ENCODE peak calls at places on chromosomes 13 and 19, in seven cellular contexts. One of them, this sample, is unnamed.

GRCh38 chr13:45718063-45718462 is 15.9 kb downstream of the CBY2 start:
- DNase-seq in AG09309: no peak
- DNase-seq in AG08396: peak
- DNase-seq in ACHN: peak
- DNase-seq in Right ventricle myocardium superior: no peak
- DNase-seq in MG63: no peak
- DNase-seq in NCI-H1417: peak
- DNase-seq in this sample: no peak

GRCh38 chr13:110028838-110029621 is 242.6 kb upstream of the IRS2 start:
- DNase-seq in AG08396: no peak
- DNase-seq in MG63: no peak
- DNase-seq in Right ventricle myocardium superior: no peak
- DNase-seq in NCI-H1417: no peak
- DNase-seq in ACHN: no peak
- DNase-seq in AG09309: no peak
- DNase-seq in this sample: no peak

GRCh38 chr13:113903361-113903760 is 39.5 kb upstream of the GAS6 start:
- DNase-seq in MG63: peak
- DNase-seq in NCI-H1417: no peak
- DNase-seq in Right ventricle myocardium superior: no peak
- DNase-seq in AG09309: no peak
- DNase-seq in ACHN: no peak
- DNase-seq in AG08396: peak
- DNase-seq in this sample: peak

GRCh38 chr19:33624586-33625153 is 2.9 kb downstream of the CHST8 start:
- DNase-seq in NCI-H1417: no peak
- DNase-seq in MG63: no peak
- DNase-seq in AG09309: no peak
- DNase-seq in ACHN: no peak
- DNase-seq in AG08396: no peak
- DNase-seq in Right ventricle myocardium superior: no peak
- DNase-seq in this sample: peak

GRCh38 chr19:29517946-29518345 is 7.8 kb upstream of the VSTM2B start:
- DNase-seq in AG08396: no peak
- DNase-seq in Right ventricle myocardium superior: peak
- DNase-seq in ACHN: no peak
- DNase-seq in NCI-H1417: no peak
- DNase-seq in MG63: no peak
- DNase-seq in AG09309: no peak
- DNase-seq in this sample: peak

GRCh38 chr13:37011002-37011401 is 10.4 kb downstream of the EXOSC8 start:
- DNase-seq in AG08396: no peak
- DNase-seq in AG09309: no peak
- DNase-seq in Right ventricle myocardium superior: no peak
- DNase-seq in NCI-H1417: no peak
- DNase-seq in ACHN: no peak
- DNase-seq in MG63: no peak
- DNase-seq in this sample: no peak

GRCh38 chr19:18670313-18670712 is 13.2 kb upstream of the CRTC1 start:
- DNase-seq in ACHN: no peak
- DNase-seq in NCI-H1417: no peak
- DNase-seq in AG08396: no peak
- DNase-seq in AG09309: no peak
- DNase-seq in Right ventricle myocardium superior: no peak
- DNase-seq in MG63: no peak
- DNase-seq in this sample: peak

GRCh38 chr19:566403-566802 is 6.0 kb upstream of the BSG start:
- DNase-seq in ACHN: no peak
- DNase-seq in Right ventricle myocardium superior: peak
- DNase-seq in AG09309: peak
- DNase-seq in NCI-H1417: no peak
- DNase-seq in MG63: no peak
- DNase-seq in AG08396: no peak
- DNase-seq in this sample: peak

GRCh38 chr13:40895715-40896184 is 106.3 kb downstream of the SLC25A15 start:
- DNase-seq in NCI-H1417: no peak
- DNase-seq in MG63: no peak
- DNase-seq in AG09309: no peak
- DNase-seq in ACHN: no peak
- DNase-seq in AG08396: no peak
- DNase-seq in Right ventricle myocardium superior: no peak
- DNase-seq in this sample: no peak

GRCh38 chr13:40508112-40508511 is 158.3 kb downstream of the FOXO1 start:
- DNase-seq in AG09309: peak
- DNase-seq in Right ventricle myocardium superior: no peak
- DNase-seq in MG63: peak
- DNase-seq in NCI-H1417: no peak
- DNase-seq in AG08396: peak
- DNase-seq in ACHN: no peak
- DNase-seq in this sample: no peak

GRCh38 chr19:54100560-54100959 is at the start of gene OSCAR:
- DNase-seq in Right ventricle myocardium superior: no peak
- DNase-seq in ACHN: no peak
- DNase-seq in AG08396: no peak
- DNase-seq in NCI-H1417: no peak
- DNase-seq in AG09309: no peak
- DNase-seq in MG63: no peak
- DNase-seq in this sample: no peak

GRCh38 chr13:59326717-59327116 is 837.0 kb downstream of the DIAPH3 start:
- DNase-seq in NCI-H1417: no peak
- DNase-seq in Right ventricle myocardium superior: no peak
- DNase-seq in AG08396: no peak
- DNase-seq in AG09309: no peak
- DNase-seq in ACHN: no peak
- DNase-seq in MG63: no peak
- DNase-seq in this sample: no peak

GRCh38 chr19:57708641-57709354 is at the start of gene ZNF154:
- DNase-seq in ACHN: no peak
- DNase-seq in Right ventricle myocardium superior: peak
- DNase-seq in AG09309: no peak
- DNase-seq in MG63: no peak
- DNase-seq in AG08396: peak
- DNase-seq in NCI-H1417: no peak
- DNase-seq in this sample: peak

GRCh38 chr13:97367427-97367826 is 66.5 kb upstream of the RAP2A start:
- DNase-seq in NCI-H1417: no peak
- DNase-seq in Right ventricle myocardium superior: no peak
- DNase-seq in ACHN: peak
- DNase-seq in AG09309: peak
- DNase-seq in AG08396: peak
- DNase-seq in MG63: no peak
- DNase-seq in this sample: no peak

GRCh38 chr13:113859311-113860050 is 4.4 kb downstream of the GAS6 start:
- DNase-seq in MG63: no peak
- DNase-seq in NCI-H1417: no peak
- DNase-seq in ACHN: no peak
- DNase-seq in Right ventricle myocardium superior: no peak
- DNase-seq in AG08396: no peak
- DNase-seq in AG09309: no peak
- DNase-seq in this sample: peak

GRCh38 chr19:21084343-21084742 is 2.3 kb downstream of the ZNF714 start:
- DNase-seq in ACHN: peak
- DNase-seq in Right ventricle myocardium superior: no peak
- DNase-seq in AG09309: peak
- DNase-seq in AG08396: peak
- DNase-seq in MG63: no peak
- DNase-seq in NCI-H1417: no peak
- DNase-seq in this sample: no peak

GRCh38 chr19:53644061-53644816 is 12.4 kb downstream of the DPRX start:
- DNase-seq in AG09309: no peak
- DNase-seq in Right ventricle myocardium superior: no peak
- DNase-seq in AG08396: no peak
- DNase-seq in NCI-H1417: no peak
- DNase-seq in MG63: no peak
- DNase-seq in ACHN: no peak
- DNase-seq in this sample: no peak

This sample was measured in posterior vena cava.